ENCODE peak calls at places on chromosome 1, in ten cellular contexts. Z is GM06990; E is activated gamma-delta T cell treated with Interleukin-2 at 50 U/mL for 16 hours; T is heart right ventricle; X is stimulated activated CD8-positive, alpha-beta memory T cell treated with anti-CD3 and anti-CD28 coated beads, Interleukin-15, amount 100 ng/mL, for 1 hour; O is lung; I is NCI-H524 treated with DMSO at 0.1 percent for 48 hours; V is foreskin melanocyte; Y is activated effector memory CD4-positive, alpha-beta T cell treated with anti-CD3 and anti-CD28 coated beads, Interleukin-2, amount 50 U/mL, for 16 hours; Q is astrocyte. R is an unnamed sample.

GRCh38 chr1:21232044-21232443 is 55.3 kb upstream of the EIF4G3 start:
- DNase-seq in Z (no peak), E (peak), T (peak), X (peak), O (peak), I (no peak), V (peak), Y (no peak), Q (no peak), R (peak)

GRCh38 chr1:9181990-9182783 is 52.4 kb upstream of the H6PD start:
- DNase-seq in Z (peak), E (no peak), T (no peak), X (no peak), O (peak), I (no peak), V (no peak), Y (no peak), Q (no peak), R (no peak)

GRCh38 chr1:176795929-176796328 is 333.0 kb downstream of the PAPPA2 start:
- DNase-seq in Z (no peak), E (no peak), T (no peak), X (no peak), O (no peak), I (no peak), V (no peak), Y (no peak), Q (no peak), R (no peak)

GRCh38 chr1:87600848-87601247 is 272.2 kb downstream of the LMO4 start:
- DNase-seq in Z (no peak), E (no peak), T (no peak), X (no peak), O (no peak), I (no peak), V (peak), Y (no peak), Q (no peak), R (no peak)

GRCh38 chr1:235336903-235337302 is 8.5 kb downstream of the GGPS1 start:
- DNase-seq in Z (no peak), E (no peak), T (peak), X (no peak), O (no peak), I (no peak), V (no peak), Y (no peak), Q (no peak), R (no peak)

GRCh38 chr1:204268101-204268500 is 54.3 kb upstream of the GOLT1A start:
- DNase-seq in Z (no peak), E (no peak), T (no peak), X (no peak), O (no peak), I (no peak), V (no peak), Y (no peak), Q (no peak), R (no peak)

GRCh38 chr1:190169311-190170067 is 308.2 kb downstream of the BRINP3 start:
- DNase-seq in Z (no peak), E (no peak), T (no peak), X (no peak), O (no peak), I (peak), V (no peak), Y (no peak), Q (peak), R (no peak)

GRCh38 chr1:116540088-116540487 is 30.7 kb downstream of the CD58 start:
- DNase-seq in Z (peak), E (no peak), T (no peak), X (no peak), O (no peak), I (no peak), V (no peak), Y (no peak), Q (no peak), R (no peak)

GRCh38 chr1:94105957-94106529 is 14.9 kb downstream of the ABCA4 start:
- DNase-seq in Z (no peak), E (no peak), T (no peak), X (no peak), O (no peak), I (no peak), V (no peak), Y (no peak), Q (peak), R (no peak)

GRCh38 chr1:56430141-56430839 is 149.1 kb downstream of the PLPP3 start:
- DNase-seq in Z (no peak), E (no peak), T (no peak), X (no peak), O (no peak), I (no peak), V (no peak), Y (no peak), Q (no peak), R (no peak)

GRCh38 chr1:222455188-222455879 is 92.6 kb downstream of the HHIPL2 start:
- DNase-seq in Z (peak), E (peak), T (peak), X (peak), O (peak), I (peak), V (peak), Y (peak), Q (peak), R (peak)

GRCh38 chr1:182889997-182890396 is 50.9 kb downstream of the DHX9 start:
- DNase-seq in Z (no peak), E (peak), T (no peak), X (no peak), O (no peak), I (no peak), V (peak), Y (no peak), Q (no peak), R (no peak)

GRCh38 chr1:113765306-113765705 is 6.0 kb upstream of the PHTF1 start:
- DNase-seq in Z (no peak), E (no peak), T (no peak), X (no peak), O (no peak), I (no peak), V (no peak), Y (no peak), Q (peak), R (no peak)

GRCh38 chr1:94739521-94740061 is 80.6 kb upstream of the SLC44A3 start:
- DNase-seq in Z (no peak), E (no peak), T (no peak), X (no peak), O (no peak), I (no peak), V (peak), Y (no peak), Q (peak), R (no peak)

GRCh38 chr1:27368872-27369703 is 2.3 kb upstream of the MAP3K6 start:
- DNase-seq in Z (no peak), E (no peak), T (no peak), X (no peak), O (no peak), I (no peak), V (no peak), Y (no peak), Q (no peak), R (no peak)